ENCODE peak calls at places on chromosomes 7 and 10, in four cellular contexts. D is HepG2, I is fibroblast of lung, X is astrocyte. P is an unnamed sample.

GRCh38 chr7:50660040-50660829 is 95.0 kb upstream of the DDC start:
- DNase-seq in D (no peak), I (no peak), X (no peak), P (no peak)

GRCh38 chr10:99983280-99983988 is 26.3 kb downstream of the DNMBP start:
- DNase-seq in D (peak; percentile 38), I (peak; percentile 57), X (peak; percentile 44), P (no peak)

GRCh38 chr10:16509996-16510395 is 11.7 kb downstream of the C1QL3 start:
- DNase-seq in D (peak; percentile 45), I (no peak), X (no peak), P (no peak)

GRCh38 chr7:51108134-51108533 is 208.5 kb downstream of the COBL start:
- DNase-seq in D (no peak), I (no peak), X (no peak), P (no peak)

GRCh38 chr10:133324198-133324792 is 12.4 kb downstream of the CALY start:
- DNase-seq in D (peak; percentile 62), I (peak; percentile 58), X (peak; percentile 31), P (peak; percentile 36)

GRCh38 chr7:36071605-36072004 is 81.4 kb upstream of the EEPD1 start:
- DNase-seq in D (peak; percentile 20), I (no peak), X (no peak), P (no peak)

GRCh38 chr7:12139421-12139820 is 71.7 kb upstream of the TMEM106B start:
- DNase-seq in D (no peak), I (peak; percentile 98), X (peak; percentile 98), P (peak; percentile 32)

GRCh38 chr7:126401918-126402317 is 850.8 kb downstream of the GRM8 start:
- DNase-seq in D (no peak), I (no peak), X (no peak), P (no peak)

GRCh38 chr7:80831996-80832395 is 86.9 kb downstream of the SEMA3C start:
- DNase-seq in D (no peak), I (peak; percentile 51), X (no peak), P (peak; percentile 32)

GRCh38 chr7:151341357-151342101 is at the start of gene NUB1:
- DNase-seq in D (peak; percentile 74), I (peak; percentile 67), X (peak; percentile 27), P (peak; percentile 83)

GRCh38 chr10:28105561-28105960 is 106.7 kb upstream of the ODAD2 start:
- DNase-seq in D (peak; percentile 49), I (no peak), X (no peak), P (no peak)

GRCh38 chr7:18495412-18496335 is at the start of gene HDAC9:
- DNase-seq in D (no peak), I (peak; percentile 77), X (peak; percentile 69), P (no peak)

GRCh38 chr7:94129443-94130140 is 125.4 kb upstream of the BET1 start:
- DNase-seq in D (peak; percentile 19), I (peak; percentile 91), X (peak; percentile 90), P (peak; percentile 55)

GRCh38 chr10:70672993-70673928 is 955 bp downstream of the ADAMTS14 start:
- DNase-seq in D (no peak), I (peak; percentile 91), X (peak; percentile 91), P (peak; percentile 92)

GRCh38 chr7:101128040-101128834 is 1.3 kb downstream of the SERPINE1 start:
- DNase-seq in D (no peak), I (no peak), X (no peak), P (peak; percentile 25)

GRCh38 chr10:15311249-15311884 is 59.7 kb downstream of the FAM171A1 start:
- DNase-seq in D (no peak), I (no peak), X (no peak), P (no peak)

GRCh38 chr7:132066776-132067175 is 509.5 kb downstream of the PLXNA4 start:
- DNase-seq in D (no peak), I (peak; percentile 85), X (peak; percentile 78), P (no peak)

GRCh38 chr7:92448185-92448747 is 984 bp downstream of the GATAD1 start:
- DNase-seq in D (peak; percentile 50), I (peak; percentile 65), X (peak; percentile 52), P (peak; percentile 51)

GRCh38 chr10:24912214-24912613 is 40.2 kb downstream of the PRTFDC1 start:
- DNase-seq in D (no peak), I (peak; percentile 44), X (peak; percentile 29), P (peak; percentile 41)

GRCh38 chr7:107972075-107972482 is 30.9 kb downstream of the LAMB1 start:
- DNase-seq in D (peak; percentile 91), I (peak; percentile 71), X (peak; percentile 64), P (no peak)

GRCh38 chr7:151735186-151735853 is 141.6 kb downstream of the PRKAG2 start:
- DNase-seq in D (no peak), I (no peak), X (no peak), P (no peak)

GRCh38 chr10:126387041-126387908 is 1.0 kb downstream of the ADAM12 start:
- DNase-seq in D (no peak), I (peak; percentile 81), X (peak; percentile 70), P (peak; percentile 73)

GRCh38 chr10:97034301-97034700 is 151.5 kb downstream of the SLIT1 start:
- DNase-seq in D (no peak), I (no peak), X (no peak), P (no peak)

GRCh38 chr10:100969175-100970075 is at the start of gene SEMA4G:
- DNase-seq in D (peak; percentile 80), I (peak; percentile 15), X (no peak), P (peak; percentile 34)

GRCh38 chr10:120700421-120700820 is 150.7 kb upstream of the WDR11 start:
- DNase-seq in D (no peak), I (no peak), X (no peak), P (no peak)

GRCh38 chr10:120702032-120702431 is 149.1 kb upstream of the WDR11 start:
- DNase-seq in D (no peak), I (no peak), X (no peak), P (peak; percentile 88)

DNA sequence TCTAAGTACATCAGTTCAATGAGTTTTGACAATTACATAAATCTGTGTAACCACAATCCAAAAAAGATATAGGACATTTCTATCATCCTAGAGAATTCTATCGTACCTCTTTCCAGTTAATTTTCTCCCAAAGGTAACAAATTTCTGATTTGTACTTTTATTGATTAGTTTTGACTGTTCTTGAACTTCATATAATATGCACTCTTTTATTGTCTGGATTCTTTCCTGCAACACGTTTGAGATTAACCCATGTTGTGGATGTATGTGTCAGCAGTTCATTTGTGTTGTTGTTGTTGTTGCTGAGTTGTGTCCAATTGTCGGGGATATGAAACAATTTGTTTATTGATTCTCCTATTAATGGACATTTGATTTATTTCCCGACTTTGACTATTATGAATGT is 145.9 kb upstream of the WDR11 start:
- DNase-seq in D (no peak), I (no peak), X (no peak), P (no peak)
- TF ChIP-seq EZH2 in D (no peak), I (no peak), X (no peak), P (no peak)

DNA sequence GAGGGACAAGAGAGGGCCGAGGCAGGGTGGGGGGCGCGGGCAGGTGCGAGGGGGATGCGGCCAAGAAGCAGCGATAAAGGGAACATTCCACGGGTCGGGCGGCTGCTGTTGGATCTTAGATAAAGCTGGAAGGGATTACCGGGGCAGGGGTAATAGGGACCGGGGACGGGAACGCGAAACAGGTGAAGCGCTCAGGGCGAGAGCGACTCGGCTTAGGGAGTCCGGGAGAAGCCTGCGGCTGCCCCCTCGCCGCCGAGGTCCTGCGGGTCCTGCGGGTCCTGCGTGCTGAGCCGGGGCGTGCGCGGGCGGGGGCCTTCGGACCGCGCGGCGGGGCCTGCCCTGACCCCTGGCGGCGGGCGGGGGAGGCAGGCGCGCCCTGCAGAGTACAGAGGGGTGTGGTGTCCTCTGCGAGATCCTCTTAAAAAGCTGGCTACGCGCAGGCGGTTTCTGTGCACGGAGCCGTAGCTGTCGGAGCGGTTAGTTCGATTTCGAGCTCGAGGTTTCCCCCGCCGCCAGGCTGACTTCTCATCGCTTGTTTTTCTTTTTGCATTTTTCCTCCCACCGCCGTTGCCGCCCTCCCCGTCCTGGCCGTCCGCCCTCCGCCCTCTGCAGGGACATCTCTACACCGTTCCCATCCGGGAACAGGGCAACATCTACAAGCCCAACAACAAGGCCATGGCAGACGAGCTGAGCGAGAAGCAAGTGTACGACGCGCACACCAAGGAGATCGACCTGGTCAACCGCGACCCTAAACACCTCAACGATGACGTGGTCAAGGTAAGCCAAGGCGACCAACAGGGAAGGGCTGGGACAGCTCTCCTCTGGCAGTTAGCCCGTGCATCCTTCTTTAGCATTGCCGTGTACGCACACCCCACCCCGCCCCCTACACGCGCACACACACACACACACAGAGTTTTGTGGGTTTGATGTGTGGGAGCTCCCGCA is 1.3 kb downstream of the CAV1 start:
- DNase-seq in D (no peak), I (peak; percentile 86), X (peak; percentile 75), P (peak; percentile 85)
- TF ChIP-seq EZH2 in D (peak; percentile 43), I (no peak), X (no peak), P (no peak)

DNA sequence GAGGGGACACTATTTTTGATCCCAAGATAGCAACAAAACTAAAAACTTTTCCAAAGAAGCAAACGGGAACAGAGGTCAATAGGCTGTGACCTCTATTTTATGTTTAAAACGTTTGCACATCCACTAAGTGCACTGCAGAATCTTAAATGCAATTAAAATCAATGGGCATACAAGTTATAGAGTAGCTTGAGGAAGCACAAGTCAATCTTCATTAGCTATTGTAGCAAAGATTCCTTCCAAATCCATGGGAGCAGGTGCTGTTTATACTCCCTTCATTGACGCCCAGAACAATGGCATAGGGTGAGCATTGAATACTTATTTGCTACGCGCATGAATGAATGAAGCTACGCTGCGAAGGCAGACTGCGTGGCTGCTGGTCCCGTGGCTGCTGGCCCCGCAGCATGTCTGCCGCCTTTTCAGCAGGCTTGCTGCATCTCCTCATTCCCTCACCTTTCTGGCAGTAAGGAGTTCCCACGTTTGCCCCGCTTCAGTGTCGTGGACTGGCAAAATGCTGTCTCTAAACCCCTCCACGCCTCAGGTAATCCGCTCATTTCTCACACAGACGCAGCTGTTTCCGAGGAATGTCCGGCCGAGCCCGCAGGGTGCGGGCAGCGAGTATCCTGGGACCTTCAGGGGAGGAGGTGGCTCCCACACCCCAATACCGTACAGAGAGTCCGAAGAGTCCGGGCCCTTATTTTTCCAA is 754 bp upstream of the PHYHIPL start:
- DNase-seq in D (peak; percentile 40), I (no peak), X (no peak), P (no peak)
- TF ChIP-seq EZH2 in D (no peak), I (peak; percentile 72), X (peak; percentile 22), P (peak; percentile 53)

GRCh38 chr10:102240467-102241036 is 760 bp downstream of the PITX3 start:
- DNase-seq in D (no peak), I (no peak), X (no peak), P (no peak)
- TF ChIP-seq EZH2 in D (peak; percentile 42), I (peak; percentile 62), X (peak; percentile 71), P (no peak)

GRCh38 chr7:97017197-97018125 is 7.2 kb downstream of the DLX5 start:
- DNase-seq in D (no peak), I (no peak), X (no peak), P (no peak)
- TF ChIP-seq EZH2 in D (no peak), I (no peak), X (no peak), P (no peak)

DNA sequence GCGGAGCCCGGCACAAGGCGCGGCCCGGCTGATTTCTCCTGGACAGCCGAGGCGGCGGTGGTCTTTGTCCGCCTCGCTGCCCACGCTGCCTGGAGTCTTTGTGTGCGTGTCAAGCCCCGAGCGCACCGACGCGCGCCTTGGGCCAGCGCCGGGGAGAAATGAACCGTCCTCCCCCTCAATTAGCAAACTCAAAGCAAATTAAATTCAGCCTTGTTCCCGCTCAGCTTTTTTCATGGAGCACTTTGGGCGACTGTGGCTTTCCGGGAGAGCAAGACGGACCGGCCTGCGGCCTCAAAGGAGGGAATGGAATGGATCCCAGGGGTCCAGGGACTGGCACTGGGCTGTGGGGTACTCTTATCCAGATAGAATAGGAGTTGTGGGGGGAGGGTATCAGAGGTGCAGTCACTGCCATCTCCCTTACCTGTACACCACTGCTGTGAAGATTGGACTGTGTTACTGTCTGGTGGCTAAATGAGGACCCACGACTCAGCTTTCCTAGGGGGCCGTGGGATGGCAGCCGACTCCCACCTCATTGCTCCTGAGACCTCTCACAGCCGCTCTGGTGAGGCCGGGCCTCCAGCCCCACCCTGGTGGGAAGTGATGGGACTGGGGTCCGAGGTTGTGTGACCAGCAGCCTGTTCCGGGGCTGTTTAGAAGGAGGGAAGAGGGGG is 4.2 kb downstream of the EMX2 start:
- DNase-seq in D (no peak), I (no peak), X (no peak), P (no peak)
- TF ChIP-seq EZH2 in D (no peak), I (peak; percentile 69), X (no peak), P (no peak)

P was measured in PC-3.